ENCODE peak calls at places on chromosomes 16 and 17, in ten cellular contexts. One of them, this sample, is unnamed.

GRCh38 chr17:82830249-82830661 is 9.6 kb downstream of the ZNF750 start:
- DNase-seq in NB4: no peak
- DNase-seq in BE2C: peak
- DNase-seq in retinal pigment epithelial cell: no peak
- DNase-seq in BJ: no peak
- DNase-seq in endodermal cell: no peak
- DNase-seq in mesendoderm: no peak
- DNase-seq in NT2/D1: no peak
- DNase-seq in Caco-2: no peak
- DNase-seq in naive thymus-derived CD4-positive, alpha-beta T cell: no peak
- DNase-seq in this sample: no peak

GRCh38 chr17:7214300-7215135 is 5.1 kb downstream of the DLG4 start:
- DNase-seq in Caco-2: peak
- DNase-seq in endodermal cell: peak
- DNase-seq in retinal pigment epithelial cell: peak
- DNase-seq in NT2/D1: peak
- DNase-seq in naive thymus-derived CD4-positive, alpha-beta T cell: peak
- DNase-seq in NB4: peak
- DNase-seq in BE2C: peak
- DNase-seq in BJ: peak
- DNase-seq in mesendoderm: peak
- DNase-seq in this sample: peak

GRCh38 chr17:61303334-61304096 is 96.1 kb upstream of the TBX2 start:
- DNase-seq in Caco-2: no peak
- DNase-seq in BE2C: no peak
- DNase-seq in BJ: no peak
- DNase-seq in mesendoderm: no peak
- DNase-seq in retinal pigment epithelial cell: no peak
- DNase-seq in NB4: no peak
- DNase-seq in naive thymus-derived CD4-positive, alpha-beta T cell: no peak
- DNase-seq in endodermal cell: peak
- DNase-seq in NT2/D1: no peak
- DNase-seq in this sample: no peak

GRCh38 chr16:7456221-7456620 is 123.6 kb downstream of the RBFOX1 start:
- DNase-seq in NT2/D1: no peak
- DNase-seq in retinal pigment epithelial cell: no peak
- DNase-seq in BE2C: no peak
- DNase-seq in Caco-2: no peak
- DNase-seq in naive thymus-derived CD4-positive, alpha-beta T cell: no peak
- DNase-seq in NB4: no peak
- DNase-seq in mesendoderm: no peak
- DNase-seq in BJ: no peak
- DNase-seq in endodermal cell: no peak
- DNase-seq in this sample: no peak

GRCh38 chr17:48544356-48545021 is 420 bp downstream of the HOXB2 start:
- DNase-seq in retinal pigment epithelial cell: no peak
- DNase-seq in BE2C: no peak
- DNase-seq in endodermal cell: peak
- DNase-seq in NB4: no peak
- DNase-seq in Caco-2: no peak
- DNase-seq in NT2/D1: no peak
- DNase-seq in BJ: no peak
- DNase-seq in naive thymus-derived CD4-positive, alpha-beta T cell: no peak
- DNase-seq in mesendoderm: no peak
- DNase-seq in this sample: no peak

GRCh38 chr17:49592263-49592662 is 16.6 kb downstream of the NXPH3 start:
- DNase-seq in naive thymus-derived CD4-positive, alpha-beta T cell: no peak
- DNase-seq in NB4: no peak
- DNase-seq in endodermal cell: peak
- DNase-seq in mesendoderm: no peak
- DNase-seq in NT2/D1: no peak
- DNase-seq in BJ: no peak
- DNase-seq in Caco-2: no peak
- DNase-seq in BE2C: no peak
- DNase-seq in retinal pigment epithelial cell: no peak
- DNase-seq in this sample: no peak

GRCh38 chr16:73483934-73484712 is 436.2 kb upstream of the ZFHX3 start:
- DNase-seq in BE2C: peak
- DNase-seq in BJ: no peak
- DNase-seq in mesendoderm: peak
- DNase-seq in retinal pigment epithelial cell: no peak
- DNase-seq in Caco-2: no peak
- DNase-seq in endodermal cell: no peak
- DNase-seq in NT2/D1: no peak
- DNase-seq in NB4: no peak
- DNase-seq in naive thymus-derived CD4-positive, alpha-beta T cell: no peak
- DNase-seq in this sample: no peak

GRCh38 chr17:869567-870530 is 87.7 kb downstream of the MRM3 start:
- DNase-seq in naive thymus-derived CD4-positive, alpha-beta T cell: no peak
- DNase-seq in NT2/D1: no peak
- DNase-seq in Caco-2: no peak
- DNase-seq in retinal pigment epithelial cell: peak
- DNase-seq in BE2C: no peak
- DNase-seq in endodermal cell: peak
- DNase-seq in NB4: peak
- DNase-seq in BJ: no peak
- DNase-seq in mesendoderm: peak
- DNase-seq in this sample: no peak

GRCh38 chr17:42937712-42938596 is 26.3 kb downstream of the AARSD1 start:
- DNase-seq in retinal pigment epithelial cell: peak
- DNase-seq in NB4: peak
- DNase-seq in endodermal cell: peak
- DNase-seq in naive thymus-derived CD4-positive, alpha-beta T cell: no peak
- DNase-seq in Caco-2: peak
- DNase-seq in BJ: peak
- DNase-seq in mesendoderm: peak
- DNase-seq in BE2C: peak
- DNase-seq in NT2/D1: peak
- DNase-seq in this sample: peak

GRCh38 chr17:49219987-49220386 is 9.5 kb downstream of the ABI3 start:
- DNase-seq in BE2C: no peak
- DNase-seq in BJ: no peak
- DNase-seq in retinal pigment epithelial cell: no peak
- DNase-seq in Caco-2: peak
- DNase-seq in mesendoderm: no peak
- DNase-seq in NT2/D1: no peak
- DNase-seq in NB4: no peak
- DNase-seq in naive thymus-derived CD4-positive, alpha-beta T cell: no peak
- DNase-seq in endodermal cell: peak
- DNase-seq in this sample: no peak

GRCh38 chr16:4511441-4512082 is 27.0 kb downstream of the CDIP1 start:
- DNase-seq in mesendoderm: peak
- DNase-seq in BE2C: peak
- DNase-seq in retinal pigment epithelial cell: no peak
- DNase-seq in Caco-2: peak
- DNase-seq in NB4: peak
- DNase-seq in naive thymus-derived CD4-positive, alpha-beta T cell: no peak
- DNase-seq in BJ: no peak
- DNase-seq in NT2/D1: peak
- DNase-seq in endodermal cell: peak
- DNase-seq in this sample: no peak

GRCh38 chr17:35614835-35615234 is 27.7 kb downstream of the AP2B1 start:
- DNase-seq in mesendoderm: no peak
- DNase-seq in naive thymus-derived CD4-positive, alpha-beta T cell: no peak
- DNase-seq in NT2/D1: no peak
- DNase-seq in BJ: no peak
- DNase-seq in retinal pigment epithelial cell: no peak
- DNase-seq in Caco-2: no peak
- DNase-seq in endodermal cell: no peak
- DNase-seq in NB4: no peak
- DNase-seq in BE2C: no peak
- DNase-seq in this sample: no peak

DNA sequence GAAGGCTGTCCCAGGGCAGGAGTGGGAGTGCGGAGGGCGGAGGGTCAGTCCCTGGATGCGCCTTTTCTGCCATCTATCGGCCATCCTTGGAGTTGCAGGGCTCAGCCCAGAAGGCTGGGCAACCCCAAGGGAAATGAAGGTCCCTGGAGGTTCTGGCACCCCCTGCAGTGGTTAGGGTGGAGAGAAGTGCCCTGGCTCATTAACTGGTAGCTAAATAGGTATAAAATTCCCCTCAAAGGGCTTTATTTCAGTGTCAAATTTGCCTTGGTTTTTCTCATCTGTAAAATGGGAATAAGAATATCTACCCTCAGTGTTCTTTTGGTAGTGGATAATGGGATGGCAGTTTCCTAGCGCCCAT is 22.4 kb downstream of the C17orf75 start:
- DNase-seq in endodermal cell: peak
- DNase-seq in mesendoderm: peak
- DNase-seq in BE2C: peak
- DNase-seq in NT2/D1: no peak
- DNase-seq in NB4: peak
- DNase-seq in BJ: no peak
- DNase-seq in retinal pigment epithelial cell: no peak
- DNase-seq in Caco-2: peak
- DNase-seq in naive thymus-derived CD4-positive, alpha-beta T cell: peak
- DNase-seq in this sample: peak
- H3K4me3 ChIP-seq in endodermal cell: no peak
- H3K4me3 ChIP-seq in mesendoderm: no peak
- H3K4me3 ChIP-seq in BE2C: no peak
- H3K4me3 ChIP-seq in NT2/D1: no peak
- H3K4me3 ChIP-seq in NB4: no peak
- H3K4me3 ChIP-seq in BJ: no peak
- H3K4me3 ChIP-seq in retinal pigment epithelial cell: no peak
- H3K4me3 ChIP-seq in Caco-2: no peak
- H3K4me3 ChIP-seq in naive thymus-derived CD4-positive, alpha-beta T cell: no peak
- H3K4me3 ChIP-seq in this sample: no peak

DNA sequence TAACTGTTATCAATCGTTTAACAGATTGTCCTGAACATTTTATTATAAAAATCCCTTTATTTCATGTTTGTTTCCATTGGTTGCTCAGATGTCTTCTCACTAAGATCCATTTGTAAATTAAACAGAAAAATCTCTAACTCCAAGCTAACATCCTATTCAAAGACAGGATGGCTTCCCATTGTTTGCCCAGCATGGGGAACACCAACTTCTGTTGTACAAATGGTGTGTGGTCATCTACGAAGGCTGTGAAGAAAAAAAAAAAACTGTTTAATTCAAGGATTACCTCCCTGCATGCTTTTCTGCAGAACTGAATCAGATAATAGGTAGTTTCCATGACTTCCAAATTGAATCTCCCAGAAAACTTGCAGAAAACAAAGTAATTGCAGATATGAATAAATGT is 7.9 kb downstream of the SALL1 start:
- DNase-seq in NB4: no peak
- DNase-seq in naive thymus-derived CD4-positive, alpha-beta T cell: no peak
- DNase-seq in NT2/D1: no peak
- DNase-seq in BE2C: no peak
- DNase-seq in mesendoderm: no peak
- DNase-seq in retinal pigment epithelial cell: no peak
- DNase-seq in endodermal cell: no peak
- DNase-seq in Caco-2: no peak
- DNase-seq in BJ: no peak
- DNase-seq in this sample: no peak
- H3K4me3 ChIP-seq in NB4: no peak
- H3K4me3 ChIP-seq in naive thymus-derived CD4-positive, alpha-beta T cell: no peak
- H3K4me3 ChIP-seq in NT2/D1: no peak
- H3K4me3 ChIP-seq in BE2C: no peak
- H3K4me3 ChIP-seq in mesendoderm: no peak
- H3K4me3 ChIP-seq in retinal pigment epithelial cell: no peak
- H3K4me3 ChIP-seq in endodermal cell: no peak
- H3K4me3 ChIP-seq in Caco-2: no peak
- H3K4me3 ChIP-seq in BJ: no peak
- H3K4me3 ChIP-seq in this sample: no peak

DNA sequence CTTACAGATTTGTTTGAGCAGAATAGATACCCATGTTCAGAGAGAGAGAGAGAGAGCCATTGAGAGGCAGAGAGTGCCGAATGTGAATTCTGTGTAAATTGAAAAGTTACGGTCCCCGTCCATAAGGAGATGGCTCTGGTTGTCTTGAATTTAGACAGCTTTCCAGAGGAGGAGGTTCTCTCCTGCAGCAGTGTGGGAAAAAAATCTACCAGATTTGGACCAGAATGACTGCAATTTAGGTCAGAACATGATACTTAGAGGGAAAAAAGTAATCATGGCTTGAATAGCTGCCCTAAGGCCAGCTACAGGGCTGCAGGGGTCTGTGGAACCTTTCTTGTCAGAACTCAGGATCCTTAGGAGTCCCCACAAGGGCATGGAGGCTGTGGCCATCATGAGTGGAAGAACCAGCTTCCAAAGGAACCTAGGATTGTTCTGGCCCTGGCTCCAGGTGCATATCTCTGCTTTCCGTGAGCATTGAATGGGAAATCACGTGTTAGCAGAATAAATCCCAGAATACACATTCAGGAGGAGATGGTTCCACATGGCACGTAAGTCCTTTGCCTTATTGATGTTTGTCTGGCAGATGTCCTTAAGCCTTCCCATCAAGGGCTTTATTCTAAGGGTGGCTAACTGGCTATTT is 13.0 kb downstream of the PITPNC1 start:
- DNase-seq in NB4: no peak
- DNase-seq in endodermal cell: no peak
- DNase-seq in NT2/D1: no peak
- DNase-seq in Caco-2: no peak
- DNase-seq in mesendoderm: peak
- DNase-seq in retinal pigment epithelial cell: no peak
- DNase-seq in naive thymus-derived CD4-positive, alpha-beta T cell: no peak
- DNase-seq in BE2C: no peak
- DNase-seq in BJ: no peak
- DNase-seq in this sample: no peak
- H3K4me3 ChIP-seq in NB4: no peak
- H3K4me3 ChIP-seq in endodermal cell: no peak
- H3K4me3 ChIP-seq in NT2/D1: no peak
- H3K4me3 ChIP-seq in Caco-2: no peak
- H3K4me3 ChIP-seq in mesendoderm: no peak
- H3K4me3 ChIP-seq in retinal pigment epithelial cell: no peak
- H3K4me3 ChIP-seq in naive thymus-derived CD4-positive, alpha-beta T cell: peak
- H3K4me3 ChIP-seq in BE2C: no peak
- H3K4me3 ChIP-seq in BJ: no peak
- H3K4me3 ChIP-seq in this sample: no peak

DNA sequence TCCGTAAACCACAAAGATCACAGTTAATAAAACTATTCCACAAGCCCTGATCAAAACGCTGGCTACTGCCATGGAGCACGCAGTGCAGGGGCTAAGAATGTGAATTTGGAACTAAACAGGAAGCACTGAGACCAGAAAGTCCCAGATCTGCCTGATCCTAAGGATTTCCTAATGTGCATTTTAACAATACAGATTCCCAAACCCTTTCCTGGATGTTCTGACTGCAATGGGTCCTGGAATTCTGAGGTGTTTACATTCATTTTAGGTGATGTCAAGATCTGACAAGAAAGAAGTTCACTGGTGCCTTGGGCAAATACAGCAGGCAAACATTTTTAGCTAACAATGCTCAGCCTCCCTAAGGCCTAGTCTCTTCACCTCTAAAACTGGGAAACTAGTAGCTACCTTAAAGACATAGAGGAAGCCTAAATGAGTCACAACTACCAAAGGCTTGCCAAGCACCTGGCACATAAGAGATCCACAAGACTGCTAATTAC is 10.3 kb downstream of the NSMCE1 start:
- DNase-seq in Caco-2: no peak
- DNase-seq in mesendoderm: peak
- DNase-seq in NT2/D1: peak
- DNase-seq in naive thymus-derived CD4-positive, alpha-beta T cell: no peak
- DNase-seq in BJ: peak
- DNase-seq in BE2C: no peak
- DNase-seq in retinal pigment epithelial cell: no peak
- DNase-seq in NB4: no peak
- DNase-seq in endodermal cell: no peak
- DNase-seq in this sample: no peak
- H3K4me3 ChIP-seq in Caco-2: no peak
- H3K4me3 ChIP-seq in mesendoderm: no peak
- H3K4me3 ChIP-seq in NT2/D1: no peak
- H3K4me3 ChIP-seq in naive thymus-derived CD4-positive, alpha-beta T cell: no peak
- H3K4me3 ChIP-seq in BJ: no peak
- H3K4me3 ChIP-seq in BE2C: no peak
- H3K4me3 ChIP-seq in retinal pigment epithelial cell: no peak
- H3K4me3 ChIP-seq in NB4: no peak
- H3K4me3 ChIP-seq in endodermal cell: no peak
- H3K4me3 ChIP-seq in this sample: no peak